ENCODE peak calls at places on chromosomes 13 and 19, in seven cellular contexts. D is GM23338, I is neural progenitor cell, O is HCT116, P is OCI-LY7, M is GM23248, A is SK-N-SH. H is an unnamed sample.

GRCh38 chr13:36910545-36910944 is 9.5 kb downstream of the SMAD9 start:
- DNase-seq in D (no peak), A (no peak), O (no peak), I (no peak), P (no peak), M (no peak), H (no peak)

GRCh38 chr13:72652681-72653080 is 74.7 kb downstream of the MZT1 start:
- DNase-seq in I (no peak), D (no peak), A (no peak), M (no peak), P (no peak), O (no peak), H (peak; percentile 59)

GRCh38 chr13:29924482-29924884 is 74.1 kb upstream of the UBL3 start:
- DNase-seq in M (peak; percentile 89), O (no peak), P (no peak), A (no peak), D (no peak), I (no peak), H (peak; percentile 76)

GRCh38 chr19:48967346-48968178 is 2.5 kb downstream of the FTL start:
- DNase-seq in P (no peak), A (no peak), I (no peak), D (no peak), O (no peak), M (peak; percentile 58), H (no peak)

GRCh38 chr19:41746593-41747227 is 8.6 kb upstream of the CEACAM6 start:
- DNase-seq in M (peak; percentile 74), A (peak; percentile 40), O (peak; percentile 47), D (peak; percentile 90), I (peak; percentile 31), P (peak; percentile 72), H (peak; percentile 76)

GRCh38 chr13:83168575-83168974 is 713.7 kb downstream of the SLITRK1 start:
- DNase-seq in M (no peak), A (no peak), O (no peak), P (no peak), I (no peak), D (no peak), H (no peak)

GRCh38 chr13:97028441-97029299 is 34.4 kb upstream of the OXGR1 start:
- DNase-seq in O (peak; percentile 42), M (peak; percentile 64), I (peak; percentile 45), A (peak; percentile 69), P (peak; percentile 33), D (peak; percentile 67), H (peak; percentile 76)

GRCh38 chr13:110263906-110264305 is 43.1 kb downstream of the COL4A1 start:
- DNase-seq in O (no peak), D (no peak), I (peak; percentile 45), A (no peak), M (no peak), P (no peak), H (no peak)

GRCh38 chr13:92260363-92260762 is 861.9 kb downstream of the GPC5 start:
- DNase-seq in P (peak; percentile 25), O (no peak), M (no peak), I (no peak), D (peak; percentile 8), A (no peak), H (no peak)

GRCh38 chr19:56671613-56671994 is at the start of gene ZNF835:
- DNase-seq in D (peak; percentile 70), M (peak; percentile 50), A (peak; percentile 94), O (no peak), I (no peak), P (no peak), H (no peak)

GRCh38 chr13:109844396-109844795 is 58.0 kb upstream of the IRS2 start:
- DNase-seq in A (no peak), O (no peak), I (no peak), M (peak; percentile 52), P (no peak), D (peak; percentile 10), H (peak; percentile 74)

GRCh38 chr13:33150146-33150545 is 133.9 kb downstream of the KL start:
- DNase-seq in D (no peak), M (peak; percentile 48), O (no peak), I (no peak), P (no peak), A (no peak), H (peak; percentile 56)

GRCh38 chr19:37905936-37906867 is at the start of gene WDR87:
- DNase-seq in M (peak; percentile 24), I (peak; percentile 96), P (peak; percentile 84), D (peak; percentile 94), A (peak; percentile 95), O (no peak), H (peak; percentile 49)

GRCh38 chr13:112752211-112752610 is 62.4 kb downstream of the ATP11A start:
- DNase-seq in D (no peak), A (no peak), I (no peak), P (no peak), O (no peak), M (no peak), H (no peak)

GRCh38 chr13:96165840-96166239 is 75.9 kb downstream of the HS6ST3 start:
- DNase-seq in D (no peak), O (no peak), M (no peak), P (no peak), A (no peak), I (no peak), H (no peak)

GRCh38 chr13:76293751-76294150 is 592.5 kb downstream of the KCTD12 start:
- DNase-seq in M (peak; percentile 34), A (no peak), P (no peak), D (no peak), O (no peak), I (no peak), H (peak; percentile 16)

GRCh38 chr13:65638572-65639168 is 1591.5 kb downstream of the PCDH9 start:
- DNase-seq in M (peak; percentile 48), P (peak; percentile 34), D (peak; percentile 72), A (peak; percentile 0), I (peak; percentile 47), O (peak; percentile 35), H (peak; percentile 56)

GRCh38 chr13:98216711-98217110 is 39.6 kb upstream of the RNF113B start:
- DNase-seq in A (no peak), P (no peak), M (no peak), I (no peak), O (no peak), D (no peak), H (no peak)

GRCh38 chr19:15635016-15635805 is 5.5 kb upstream of the CYP4F3 start:
- DNase-seq in P (no peak), O (no peak), M (no peak), A (no peak), I (no peak), D (no peak), H (no peak)

GRCh38 chr13:68369739-68370138 is 1139.6 kb upstream of the PCDH9 start:
- DNase-seq in O (no peak), I (no peak), D (peak; percentile 2), P (no peak), M (no peak), A (no peak), H (peak; percentile 68)

GRCh38 chr19:43731854-43732253 is 16.0 kb downstream of the IRGC start:
- DNase-seq in M (no peak), P (no peak), I (no peak), A (no peak), O (no peak), D (no peak), H (no peak)

GRCh38 chr19:49533551-49534488 is 6.0 kb downstream of the RCN3 start:
- DNase-seq in P (peak; percentile 82), M (peak; percentile 78), D (peak; percentile 83), A (peak; percentile 93), O (no peak), I (peak; percentile 84), H (peak; percentile 68)

GRCh38 chr13:110582421-110582954 is 21.0 kb upstream of the RAB20 start:
- DNase-seq in I (no peak), A (no peak), M (no peak), P (no peak), O (no peak), D (no peak), H (no peak)

GRCh38 chr19:45443462-45444317 is 20.0 kb upstream of the ERCC1 start:
- DNase-seq in A (peak; percentile 97), O (peak; percentile 83), I (peak; percentile 98), M (peak; percentile 97), D (peak; percentile 99), P (peak; percentile 43), H (peak; percentile 93)

GRCh38 chr19:6267552-6268381 is 12.0 kb downstream of the MLLT1 start:
- DNase-seq in D (no peak), I (no peak), A (no peak), M (peak; percentile 44), P (no peak), O (no peak), H (no peak)

GRCh38 chr19:34639491-34640085 is 37.4 kb downstream of the SCGB2B2 start:
- DNase-seq in P (peak; percentile 83), I (peak; percentile 86), M (peak; percentile 76), D (peak; percentile 92), A (peak; percentile 43), O (peak; percentile 53), H (peak; percentile 57)

GRCh38 chr19:40756502-40757110 is 5.6 kb downstream of the SNRPA start:
- DNase-seq in A (no peak), I (no peak), D (no peak), M (no peak), O (no peak), P (no peak), H (peak; percentile 51)

GRCh38 chr19:590396-590745 is 690 bp downstream of the HCN2 start:
- DNase-seq in O (no peak), P (no peak), I (peak; percentile 66), A (peak; percentile 68), M (peak; percentile 65), D (no peak), H (peak; percentile 11)

GRCh38 chr13:20709782-20710181 is 6.3 kb downstream of the IL17D start:
- DNase-seq in I (no peak), A (no peak), O (no peak), P (no peak), M (peak; percentile 30), D (no peak), H (no peak)
- TF ChIP-seq EZH2phosphoT487 in I (no peak), A (no peak), O (no peak), P (no peak), M (no peak), D (no peak), H (no peak)

GRCh38 chr13:60369242-60369641 is 27.8 kb upstream of the TDRD3 start:
- DNase-seq in I (no peak), P (no peak), O (no peak), A (peak; percentile 3), M (peak; percentile 7), D (peak; percentile 24), H (peak; percentile 10)

GRCh38 chr13:60372141-60372540 is 24.9 kb upstream of the TDRD3 start:
- DNase-seq in O (no peak), P (no peak), D (no peak), A (no peak), M (no peak), I (no peak), H (no peak)

GRCh38 chr13:60370343-60370742 is 26.7 kb upstream of the TDRD3 start:
- DNase-seq in I (no peak), P (no peak), A (no peak), M (no peak), D (no peak), O (no peak), H (no peak)
- TF ChIP-seq EZH2phosphoT487 in I (no peak), P (no peak), A (no peak), M (no peak), D (no peak), O (no peak), H (no peak)

GRCh38 chr13:23323946-23324709 is 109.4 kb downstream of the SACS start:
- DNase-seq in D (peak; percentile 30), I (peak; percentile 20), P (no peak), M (peak; percentile 51), O (no peak), A (no peak), H (peak; percentile 38)
- TF ChIP-seq EZH2phosphoT487 in D (no peak), I (no peak), P (no peak), M (no peak), O (no peak), A (no peak), H (no peak)

GRCh38 chr13:87094646-87095045 is 576.5 kb upstream of the SLITRK5 start:
- DNase-seq in A (no peak), D (no peak), O (no peak), M (no peak), P (no peak), I (peak; percentile 49), H (peak; percentile 5)
- TF ChIP-seq EZH2phosphoT487 in A (no peak), D (no peak), O (no peak), M (no peak), P (no peak), I (no peak), H (no peak)

H was measured in PC-3.